ENCODE peak calls at places on chromosomes 13 and 19, in six cellular contexts. E is heart left ventricle; D is effector memory CD4-positive, alpha-beta T cell; R is IMR-90; O is upper lobe of right lung; Z is breast epithelium. U is an unnamed sample.
A peak's percentile ranks its signal among the peaks of the same experiment; 100 is the strongest.

GRCh38 chr13:21203132-21203531 is 26.7 kb downstream of the MRPL57 start:
- DNase-seq in R (peak; percentile 29), D (no peak), O (no peak), Z (no peak), E (no peak), U (no peak)

GRCh38 chr19:15248106-15248505 is 15.9 kb upstream of the EPHX3 start:
- DNase-seq in E (no peak), D (no peak), R (peak; percentile 36), Z (no peak), O (no peak), U (no peak)

GRCh38 chr19:30281903-30282302 is 90.3 kb upstream of the ZNF536 start:
- DNase-seq in E (no peak), Z (no peak), O (no peak), R (no peak), D (no peak), U (no peak)

GRCh38 chr13:81395368-81395767 is 1054.4 kb upstream of the SPRY2 start:
- DNase-seq in D (no peak), E (no peak), O (no peak), Z (no peak), R (no peak), U (no peak)

GRCh38 chr19:516884-517424 is 9.7 kb downstream of the TPGS1 start:
- DNase-seq in D (no peak), E (no peak), R (no peak), Z (no peak), O (no peak), U (no peak)

GRCh38 chr13:113114511-113115362 is 7.9 kb upstream of the F10 start:
- DNase-seq in D (no peak), Z (peak; percentile 36), R (no peak), E (peak; percentile 9), O (no peak), U (no peak)

GRCh38 chr19:55034751-55035150 is 3.3 kb downstream of the GP6 start:
- DNase-seq in E (no peak), Z (no peak), R (no peak), D (no peak), O (peak; percentile 47), U (no peak)

GRCh38 chr19:19541572-19541971 is 3.5 kb downstream of the CILP2 start:
- DNase-seq in O (no peak), E (no peak), D (no peak), Z (no peak), R (no peak), U (no peak)

GRCh38 chr19:9823816-9824215 is 3.9 kb upstream of the UBL5 start:
- DNase-seq in R (no peak), E (no peak), Z (no peak), D (no peak), O (no peak), U (no peak)

GRCh38 chr19:34300380-34300779 is 46.0 kb downstream of the GARRE1 start:
- DNase-seq in O (no peak), E (no peak), Z (no peak), D (no peak), R (no peak), U (no peak)

GRCh38 chr13:110417537-110417908 is 110.4 kb downstream of the COL4A2 start:
- DNase-seq in O (no peak), R (no peak), E (no peak), Z (no peak), D (no peak), U (no peak)

GRCh38 chr13:32414580-32414979 is 13.3 kb downstream of the N4BP2L1 start:
- DNase-seq in Z (no peak), E (no peak), R (no peak), O (no peak), D (no peak), U (no peak)

DNA sequence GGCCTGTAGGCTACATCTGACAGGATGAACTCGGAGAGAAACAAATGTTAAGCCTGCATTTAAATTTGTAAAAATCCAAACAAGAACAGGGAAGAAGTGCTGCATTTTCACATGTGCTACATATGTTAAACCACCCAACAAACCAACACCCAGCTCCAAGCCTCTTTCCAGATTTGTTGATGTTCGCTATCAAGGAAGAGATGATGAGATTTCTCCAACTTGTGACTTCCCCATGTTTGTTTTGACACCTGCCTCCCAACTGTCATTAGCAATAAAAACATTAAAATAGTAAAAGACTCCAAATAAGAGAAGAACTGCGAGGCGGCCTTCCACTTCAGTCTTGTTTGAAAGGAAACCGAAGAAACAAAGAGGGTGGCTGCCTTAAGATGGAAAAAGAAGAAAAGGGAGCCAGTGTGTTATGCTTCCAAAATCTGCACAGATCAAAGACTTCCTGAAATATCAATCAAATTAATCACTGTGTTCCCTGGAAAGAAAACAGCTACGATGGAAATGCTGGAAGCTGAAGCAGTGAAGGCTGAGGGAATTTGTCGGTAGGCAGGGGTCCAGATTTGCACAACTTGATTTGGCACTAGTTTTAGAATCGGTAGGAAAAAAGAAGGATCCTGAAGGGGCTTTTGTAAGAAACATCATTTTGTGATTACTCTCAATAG is 14.0 kb upstream of the GGACT start:
- DNase-seq in O (no peak), Z (no peak), E (no peak), R (no peak), D (no peak), U (no peak)
- H3K27ac ChIP-seq in O (no peak overlapping the region), Z (no peak overlapping the region), E (no peak overlapping the region), R (no peak overlapping the region), D (no peak overlapping the region), U (no peak overlapping the region)

GRCh38 chr19:46730187-46730586 is 13.3 kb upstream of the PRKD2 start:
- DNase-seq in R (no peak), D (no peak), O (no peak), Z (no peak), E (no peak), U (no peak)

GRCh38 chr19:46730595-46730994 is 13.7 kb upstream of the PRKD2 start:
- DNase-seq in E (no peak), Z (no peak), R (no peak), D (no peak), O (peak; percentile 62), U (no peak)

GRCh38 chr19:46731007-46731501 is 14.1 kb upstream of the PRKD2 start:
- DNase-seq in D (no peak), O (peak; percentile 71), R (peak; percentile 94), E (no peak), Z (no peak), U (no peak)

GRCh38 chr19:46728693-46729339 is 11.9 kb upstream of the PRKD2 start:
- DNase-seq in E (peak; percentile 81), O (peak; percentile 88), Z (no peak), D (peak; percentile 68), R (peak; percentile 44), U (peak; percentile 93)

DNA sequence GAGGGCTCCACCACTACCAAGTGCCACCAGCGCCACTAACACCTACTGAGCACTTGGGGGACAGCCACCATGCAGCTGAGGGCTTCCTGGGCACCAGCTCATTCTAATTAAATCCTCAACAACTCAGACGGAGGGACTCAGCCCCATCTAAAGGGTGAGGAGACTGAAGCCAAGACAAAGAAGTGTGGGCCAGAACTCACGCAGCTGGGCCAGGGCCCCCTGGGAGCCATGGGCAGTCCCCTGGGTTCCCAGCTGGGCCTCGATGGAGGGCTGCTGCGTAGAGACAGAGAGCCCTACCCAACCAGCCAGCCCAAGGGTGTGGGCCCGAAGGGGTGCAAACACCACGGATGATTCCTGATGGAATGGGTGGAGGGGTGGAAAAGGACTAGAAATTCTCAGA is 12.8 kb upstream of the PRKD2 start:
- DNase-seq in Z (no peak), E (no peak), D (no peak), O (no peak), R (no peak), U (no peak)
- H3K4me1 ChIP-seq in Z (no peaks in the 10 kb centered on the region), E (peaks cover 36% of the 10 kb centered on the region), D (peaks cover 4% of the 10 kb centered on the region), O (peaks cover 25% of the 10 kb centered on the region), R (peaks cover 16% of the 10 kb centered on the region), U (peaks cover 13% of the 10 kb centered on the region)

GRCh38 chr13:46571941-46572340 is 19.0 kb downstream of the LRCH1 start:
- DNase-seq in E (no peak), D (no peak), R (no peak), O (no peak), Z (no peak), U (no peak)
- H3K27ac ChIP-seq in E (peak overlapping the region; percentile 47), D (no peak overlapping the region), R (no peak overlapping the region), O (no peak overlapping the region), Z (no peak overlapping the region), U (no peak overlapping the region)

GRCh38 chr13:111561091-111561778 is 240.8 kb downstream of the TEX29 start:
- DNase-seq in D (no peak), R (no peak), O (peak; percentile 55), E (no peak), Z (no peak), U (no peak)

GRCh38 chr13:111558700-111559088 is 238.3 kb downstream of the TEX29 start:
- DNase-seq in E (no peak), R (no peak), D (no peak), O (no peak), Z (no peak), U (no peak)

GRCh38 chr13:111556496-111556895 is 236.1 kb downstream of the TEX29 start:
- DNase-seq in Z (no peak), R (no peak), D (no peak), O (no peak), E (no peak), U (no peak)

GRCh38 chr13:111557921-111558699 is 237.7 kb downstream of the TEX29 start:
- DNase-seq in R (no peak), Z (no peak), O (no peak), E (no peak), D (no peak), U (no peak)

DNA sequence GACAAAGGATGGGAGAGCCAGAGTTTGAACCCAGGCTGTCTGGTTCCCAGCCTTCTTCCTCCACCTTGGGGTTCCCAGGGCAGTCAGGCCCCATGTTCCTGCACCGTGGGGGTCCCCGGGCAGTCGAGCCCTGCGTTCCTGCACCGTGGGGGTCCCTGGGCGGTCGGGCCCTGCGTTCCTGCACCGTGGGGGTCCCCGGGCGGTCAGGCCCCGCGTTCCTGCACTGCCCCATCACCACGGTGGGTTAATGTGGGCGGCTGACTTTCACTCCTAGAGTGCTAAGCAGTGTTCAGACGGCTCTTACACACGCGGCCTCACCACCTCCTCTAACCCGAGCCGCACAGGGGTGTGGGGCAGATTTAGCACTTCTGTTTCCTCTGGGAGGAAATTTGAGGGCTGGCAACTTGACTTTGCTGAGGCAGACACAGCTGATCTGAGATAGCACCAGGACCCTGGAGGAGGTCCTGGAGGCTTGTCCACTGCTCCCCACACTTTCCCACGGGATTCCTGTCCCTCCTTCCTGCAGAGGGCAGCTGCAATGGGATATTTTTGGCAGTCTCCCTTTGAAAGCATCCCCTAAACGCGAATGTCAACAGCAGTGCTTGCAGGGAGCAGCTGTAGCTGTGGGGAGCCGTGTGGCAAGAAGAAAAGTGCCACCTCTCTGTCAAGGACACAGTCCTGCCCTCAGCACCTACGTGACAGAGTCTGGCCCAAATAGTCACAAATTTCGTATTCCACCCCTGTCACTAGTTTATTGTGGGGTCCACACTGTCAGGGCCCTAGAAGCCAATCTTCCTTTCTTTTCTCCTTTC is 239.4 kb downstream of the TEX29 start:
- DNase-seq in Z (no peak), R (no peak), D (no peak), E (no peak), O (peak; percentile 53), U (no peak)
- H3K4me1 ChIP-seq in Z (no peaks in the 10 kb centered on the region), R (no peaks in the 10 kb centered on the region), D (no peaks in the 10 kb centered on the region), E (no peaks in the 10 kb centered on the region), O (no peaks in the 10 kb centered on the region), U (no peaks in the 10 kb centered on the region)

GRCh38 chr13:94313321-94313720 is 166.2 kb downstream of the DCT start:
- DNase-seq in O (no peak), D (no peak), E (no peak), R (no peak), Z (no peak), U (no peak)
- H3K27ac ChIP-seq in O (no peak overlapping the region), D (no peak overlapping the region), E (peak overlapping the region; percentile 38), R (no peak overlapping the region), Z (no peak overlapping the region), U (no peak overlapping the region)